ENCODE peak calls at places on chromosome 2, in ten cellular contexts. C is NCI-H1092; Y is testis; P is GM13976; W is stimulated activated CD8-positive, alpha-beta memory T cell treated with anti-CD3 and anti-CD28 coated beads, Interleukin-15, amount 100 ng/mL, for 24 hours; G is GM23248; E is activated CD4-positive, alpha-beta T cell treated with anti-CD3 and anti-CD28 coated beads, Interleukin-2, amount 50 U/mL, for 48 hours; X is HTR-8/SVneo; B is RPMI7951; A is OCI-LY7. I is an unnamed sample.

GRCh38 chr2:27984153-27984552 is 93.6 kb downstream of the BABAM2 start:
- DNase-seq in B (no peak), A (no peak), P (no peak), C (no peak), Y (no peak), X (no peak), W (no peak), G (no peak), E (no peak), I (no peak)

GRCh38 chr2:109208071-109208950 is 79.3 kb downstream of the SH3RF3 start:
- DNase-seq in P (no peak), G (peak), Y (no peak), C (no peak), E (no peak), X (peak), W (no peak), A (no peak), B (peak), I (no peak)

GRCh38 chr2:10514743-10515142 is 66.6 kb upstream of the ODC1 start:
- DNase-seq in E (no peak), X (peak), G (peak), B (peak), Y (no peak), P (no peak), W (no peak), C (no peak), A (no peak), I (no peak)

GRCh38 chr2:156703628-156704027 is 267.4 kb downstream of the GPD2 start:
- DNase-seq in B (no peak), E (no peak), A (no peak), X (no peak), P (no peak), C (no peak), W (no peak), G (no peak), Y (no peak), I (no peak)

GRCh38 chr2:229572434-229573338 is 141.7 kb downstream of the DNER start:
- DNase-seq in W (no peak), E (no peak), P (no peak), A (no peak), X (no peak), B (no peak), Y (no peak), G (peak), C (no peak), I (no peak)

GRCh38 chr2:227551804-227552203 is 46.9 kb upstream of the SCYGR2 start:
- DNase-seq in Y (no peak), P (no peak), E (no peak), G (no peak), A (no peak), B (no peak), W (no peak), C (no peak), X (no peak), I (no peak)

GRCh38 chr2:26585966-26586365 is 55.2 kb downstream of the CIB4 start:
- DNase-seq in X (no peak), G (no peak), A (no peak), W (no peak), B (no peak), P (no peak), C (no peak), E (no peak), Y (no peak), I (no peak)

GRCh38 chr2:112465373-112465772 is 16.6 kb upstream of the TTL start:
- DNase-seq in X (no peak), P (no peak), E (no peak), W (no peak), Y (no peak), A (no peak), G (peak), C (no peak), B (peak), I (no peak)

GRCh38 chr2:224389317-224389716 is 12.6 kb downstream of the FAM124B start:
- DNase-seq in C (no peak), E (no peak), W (no peak), P (no peak), X (no peak), B (no peak), G (no peak), Y (no peak), A (no peak), I (no peak)

I was measured in T-helper 17 cell.